ENCODE peak calls at places on chromosomes 11 and 22, in five cellular contexts. T is esophagus muscularis mucosa, W is tibial nerve, I is OCI-LY7, R is neural progenitor cell. U is an unnamed sample.
A peak's percentile ranks its signal among the peaks of the same experiment; 100 is the strongest.

GRCh38 chr11:76972051-76972450 is 62.1 kb upstream of the B3GNT6 start:
- DNase-seq in I (no peak), T (no peak), W (no peak), R (no peak), U (no peak)

GRCh38 chr11:133835258-133836075 is 9.8 kb downstream of the SPATA19 start:
- DNase-seq in W (peak; percentile 40), I (peak; percentile 31), R (peak; percentile 82), T (peak; percentile 87), U (no peak)

GRCh38 chr22:35541254-35541748 is 670 bp downstream of the RASD2 start:
- DNase-seq in T (no peak), W (no peak), R (peak; percentile 68), I (no peak), U (no peak)

GRCh38 chr11:113725883-113726405 is 19.8 kb upstream of the TMPRSS5 start:
- DNase-seq in W (no peak), I (no peak), T (no peak), R (no peak), U (no peak)

GRCh38 chr11:45079943-45080719 is 66.3 kb upstream of the PRDM11 start:
- DNase-seq in R (no peak), W (no peak), I (peak; percentile 94), T (no peak), U (peak; percentile 53)

GRCh38 chr22:17481424-17481823 is 81.9 kb upstream of the SLC25A18 start:
- DNase-seq in W (no peak), I (no peak), T (no peak), R (no peak), U (no peak)

GRCh38 chr11:36196476-36197099 is 92.6 kb downstream of the COMMD9 start:
- DNase-seq in T (no peak), I (no peak), R (peak; percentile 28), W (peak; percentile 61), U (no peak)

GRCh38 chr11:13434247-13435205 is 28.5 kb downstream of the BTBD10 start:
- DNase-seq in I (no peak), R (peak; percentile 41), W (no peak), T (no peak), U (no peak)

GRCh38 chr11:79661373-79661772 is 220.5 kb upstream of the TENM4 start:
- DNase-seq in W (no peak), T (no peak), R (no peak), I (no peak), U (no peak)

GRCh38 chr22:25475554-25476022 is 88.9 kb upstream of the GRK3 start:
- DNase-seq in I (no peak), T (no peak), W (no peak), R (no peak), U (no peak)

GRCh38 chr11:61295596-61295926 is 445 bp upstream of the VWCE start:
- DNase-seq in R (no peak), W (no peak), I (no peak), T (no peak), U (no peak)

GRCh38 chr11:35529971-35530495 is 4.6 kb upstream of the PAMR1 start:
- DNase-seq in W (peak; percentile 55), R (no peak), T (no peak), I (no peak), U (no peak)

GRCh38 chr22:36365020-36365411 is 22.8 kb downstream of the MYH9 start:
- DNase-seq in R (peak; percentile 46), I (no peak), T (no peak), W (no peak), U (peak; percentile 76)

GRCh38 chr22:47107431-47107830 is 345.0 kb downstream of the TBC1D22A start:
- DNase-seq in W (no peak), T (no peak), R (no peak), I (no peak), U (no peak)

GRCh38 chr22:37912171-37912570 is 6.1 kb downstream of the MICALL1 start:
- DNase-seq in I (no peak), W (no peak), T (no peak), R (no peak), U (no peak)

GRCh38 chr11:45919276-45919675 is 1.6 kb upstream of the PEX16 start:
- DNase-seq in T (no peak), W (no peak), I (no peak), R (no peak), U (no peak)

GRCh38 chr11:112523477-112523876 is 262.8 kb upstream of the PLET1 start:
- DNase-seq in W (no peak), T (no peak), R (peak; percentile 84), I (no peak), U (no peak)

GRCh38 chr11:121476379-121477032 is 23.7 kb upstream of the SORL1-AS1 start:
- DNase-seq in R (no peak), T (no peak), I (no peak), W (no peak), U (no peak)

GRCh38 chr11:134802116-134802515 is 390.1 kb upstream of the B3GAT1 start:
- DNase-seq in I (no peak), W (no peak), R (peak; percentile 84), T (peak; percentile 86), U (no peak)

GRCh38 chr11:2140411-2141400 is 1.5 kb upstream of the IGF2 start:
- DNase-seq in R (peak; percentile 71), I (no peak), W (no peak), T (no peak), U (no peak)

GRCh38 chr11:133619973-133620372 is 87.7 kb upstream of the OPCML start:
- DNase-seq in R (peak; percentile 24), I (peak; percentile 16), W (no peak), T (peak; percentile 39), U (no peak)

GRCh38 chr11:46302866-46303265 is 25.4 kb downstream of the CREB3L1 start:
- DNase-seq in T (no peak), R (no peak), I (peak; percentile 29), W (no peak), U (no peak)

GRCh38 chr11:86869966-86870570 is 69.7 kb downstream of the PRSS23 start:
- DNase-seq in I (peak; percentile 53), R (peak; percentile 79), W (peak; percentile 79), T (no peak), U (peak; percentile 8)

GRCh38 chr22:27175444-27175843 is 518.1 kb downstream of the MIAT start:
- DNase-seq in R (no peak), W (no peak), I (no peak), T (no peak), U (no peak)

GRCh38 chr22:40477683-40478348 is 107.4 kb downstream of the SGSM3 start:
- DNase-seq in R (no peak), T (no peak), W (no peak), I (no peak), U (no peak)

GRCh38 chr11:48880021-48880441 is 103.7 kb downstream of the TRIM51G start:
- DNase-seq in R (no peak), I (no peak), T (no peak), W (no peak), U (no peak)

GRCh38 chr11:116927163-116927772 is 89.8 kb upstream of the APOA1 start:
- DNase-seq in R (no peak), I (peak; percentile 88), W (no peak), T (no peak), U (peak; percentile 34)

GRCh38 chr22:22944268-22944985 is 56.8 kb downstream of the IGLL5 start:
- DNase-seq in R (no peak), W (no peak), T (peak; percentile 79), I (no peak), U (no peak)

DNA sequence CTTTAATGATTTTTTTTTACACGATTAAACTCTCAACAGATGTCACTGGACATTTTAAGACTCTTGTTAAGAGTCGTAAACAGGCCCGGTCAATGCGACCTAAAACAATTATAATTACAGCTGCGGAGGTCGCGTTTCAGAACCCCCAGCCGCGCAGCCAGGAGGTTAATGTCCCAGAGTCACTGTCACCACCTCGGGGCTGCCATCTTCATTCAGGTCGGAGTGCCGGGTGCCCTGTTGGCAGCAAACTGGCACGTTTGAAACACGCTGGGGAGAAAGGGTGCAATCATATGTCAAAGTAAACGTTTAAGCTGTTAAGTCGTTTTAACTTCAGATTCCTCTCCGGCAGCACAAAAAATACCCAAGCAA is 711 bp upstream of the PHF21B start:
- DNase-seq in W (no peak), T (no peak), I (no peak), R (no peak), U (no peak)
- TF ChIP-seq CTCF in W (no peak), T (no peak), I (peak; percentile 3), R (no peak), U (no peak)

GRCh38 chr11:97487387-97487786 is 1097.6 kb downstream of the JRKL start:
- DNase-seq in R (no peak), W (no peak), T (no peak), I (no peak), U (no peak)
- H3K9me3 ChIP-seq in R (no peaks in the 10 kb centered on the region), W (no peaks in the 10 kb centered on the region), T (no peaks in the 10 kb centered on the region), I (no peaks in the 10 kb centered on the region), U (no peaks in the 10 kb centered on the region)

GRCh38 chr11:74984730-74985129 is 4.0 kb upstream of the NEU3 start:
- DNase-seq in W (no peak), R (no peak), I (no peak), T (no peak), U (no peak)

GRCh38 chr11:74992852-74993251 is 4.1 kb downstream of the NEU3 start:
- DNase-seq in R (no peak), T (no peak), W (no peak), I (peak; percentile 69), U (no peak)

GRCh38 chr11:74990941-74991340 is 2.2 kb downstream of the NEU3 start:
- DNase-seq in T (no peak), W (no peak), R (no peak), I (no peak), U (no peak)

GRCh38 chr11:74988541-74989268 is at the start of gene NEU3:
- DNase-seq in W (peak; percentile 48), I (peak; percentile 92), R (peak; percentile 85), T (no peak), U (peak; percentile 78)

DNA sequence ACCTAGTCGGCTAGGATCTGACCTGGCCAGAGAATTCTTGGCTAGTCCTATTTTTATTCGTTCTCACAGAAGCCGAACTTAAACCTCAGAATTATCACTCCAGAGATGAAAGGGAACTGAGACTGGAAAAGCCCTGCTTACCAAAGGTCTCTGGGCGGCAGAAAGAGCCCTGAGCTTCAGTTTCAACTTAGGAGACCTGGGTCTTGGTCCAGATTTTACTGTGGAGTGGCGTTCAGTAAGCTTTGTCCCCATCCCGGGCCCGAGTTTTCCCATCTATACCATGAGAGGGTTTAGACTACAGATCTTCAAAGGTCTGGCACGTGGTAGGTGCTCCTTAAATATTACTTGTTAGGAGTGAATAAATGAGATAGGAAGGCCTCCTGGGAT is 529 bp downstream of the NEU3 start:
- DNase-seq in R (peak; percentile 16), W (no peak), T (no peak), I (peak; percentile 31), U (no peak)
- H3K27ac ChIP-seq in R (no peak overlapping the region), W (peak overlapping the region; percentile 87), T (peak overlapping the region; percentile 85), I (peak overlapping the region; percentile 86), U (peak overlapping the region; percentile 66)

GRCh38 chr11:110509485-110509884 is 79.7 kb downstream of the FDX1 start:
- DNase-seq in R (no peak), I (no peak), T (no peak), W (no peak), U (no peak)

GRCh38 chr11:110513521-110514450 is 84.0 kb downstream of the FDX1 start:
- DNase-seq in W (no peak), R (no peak), T (peak; percentile 72), I (no peak), U (no peak)

GRCh38 chr11:110519816-110520215 is 90.1 kb downstream of the FDX1 start:
- DNase-seq in T (no peak), R (no peak), I (no peak), W (no peak), U (no peak)

GRCh38 chr11:110518809-110519514 is 89.2 kb downstream of the FDX1 start:
- DNase-seq in R (no peak), T (peak; percentile 78), I (no peak), W (no peak), U (no peak)

GRCh38 chr11:110514967-110515366 is 85.2 kb downstream of the FDX1 start:
- DNase-seq in R (no peak), W (no peak), I (no peak), T (peak; percentile 91), U (no peak)
- TF ChIP-seq CTCF in R (no peak), W (no peak), I (no peak), T (no peak), U (no peak)